ENCODE peak calls at places on chromosomes 13 and 19, in seven cellular contexts. V is iPS DF 6.9; M is MM.1S; H is left ventricle myocardium inferior; P is CD4-positive, alpha-beta memory T cell; A is transverse colon; D is heart left ventricle. R is an unnamed sample. For H3K36me3 and H3K4me1, the result is how much of the 10 kb centered on the place peaks cover.

GRCh38 chr13:29621401-29621800 is 25.9 kb upstream of the SLC7A1 start:
- DNase-seq in A (no peak), M (no peak), V (no peak), D (no peak), P (no peak), H (no peak), R (peak)

GRCh38 chr19:43446746-43447489 is 18.5 kb downstream of the LYPD3 start:
- DNase-seq in P (peak), V (no peak), D (peak), M (peak), A (peak), H (peak), R (peak)

GRCh38 chr19:19223060-19223459 is 11.3 kb downstream of the NCAN start:
- DNase-seq in H (no peak), D (no peak), A (no peak), V (no peak), P (no peak), M (no peak), R (no peak)

GRCh38 chr19:45769821-45770191 is 754 bp upstream of the SIX5 start:
- DNase-seq in H (no peak), A (peak), D (peak), P (no peak), V (no peak), M (peak), R (peak)

GRCh38 chr19:45607071-45608029 is 5.3 kb upstream of the GPR4 start:
- DNase-seq in M (no peak), H (peak), A (peak), P (peak), D (peak), V (peak), R (peak)

GRCh38 chr13:68927387-68928026 is 1180.1 kb upstream of the ATXN8OS start:
- DNase-seq in A (peak), H (no peak), D (no peak), M (peak), P (no peak), V (peak), R (no peak)

GRCh38 chr13:45769072-45769471 is 67.0 kb downstream of the CBY2 start:
- DNase-seq in D (no peak), H (no peak), A (no peak), V (peak), P (no peak), M (no peak), R (no peak)

GRCh38 chr19:45577111-45577905 is 7.3 kb downstream of the OPA3 start:
- DNase-seq in M (no peak), P (no peak), D (peak), H (peak), A (peak), V (no peak), R (peak)

GRCh38 chr13:71867101-71867814 is at the start of gene DACH1:
- DNase-seq in D (peak), H (peak), V (no peak), A (peak), P (no peak), M (peak), R (peak)

GRCh38 chr13:72506706-72507105 is 220.7 kb downstream of the MZT1 start:
- DNase-seq in V (no peak), M (no peak), H (no peak), D (no peak), P (no peak), A (no peak), R (no peak)

GRCh38 chr19:44050740-44051653 is 839 bp upstream of the ZNF223 start:
- DNase-seq in M (no peak), A (peak), P (no peak), D (no peak), V (no peak), H (no peak), R (peak)

GRCh38 chr19:19131989-19132388 is 6.3 kb downstream of the TMEM161A start:
- DNase-seq in D (no peak), V (no peak), M (no peak), A (no peak), H (no peak), P (no peak), R (no peak)

GRCh38 chr19:56748443-56748842 is 76.9 kb upstream of the ZNF835 start:
- DNase-seq in P (no peak), V (no peak), M (no peak), D (no peak), H (no peak), A (no peak), R (peak)

GRCh38 chr13:111632906-111633305 is 312.5 kb downstream of the TEX29 start:
- DNase-seq in M (no peak), V (peak), H (no peak), D (no peak), P (no peak), A (no peak), R (no peak)

GRCh38 chr19:55196803-55197202 is 12.5 kb downstream of the PTPRH start:
- DNase-seq in M (no peak), H (no peak), D (no peak), A (no peak), P (no peak), V (no peak), R (no peak)

GRCh38 chr19:51687791-51688664 is 5.1 kb upstream of the SPACA6 start:
- DNase-seq in P (no peak), M (no peak), A (peak), V (peak), H (peak), D (peak), R (peak)

GRCh38 chr19:13120817-13121216 is 2.8 kb downstream of the NACC1 start:
- DNase-seq in P (no peak), V (no peak), D (no peak), A (no peak), H (no peak), M (no peak), R (peak)

GRCh38 chr19:4208385-4209094 is 20.8 kb upstream of the EBI3 start:
- DNase-seq in V (no peak), M (peak), H (no peak), A (peak), D (no peak), P (no peak), R (no peak)

GRCh38 chr13:62799931-62800436 is 1384.3 kb upstream of the PCDH20 start:
- DNase-seq in M (no peak), H (no peak), A (no peak), P (no peak), V (no peak), D (no peak), R (no peak)

GRCh38 chr19:662207-662961 is 630 bp downstream of the RNF126 start:
- DNase-seq in A (peak), H (no peak), M (peak), P (peak), V (no peak), D (peak), R (peak)

GRCh38 chr19:58330458-58330857 is 3.7 kb downstream of the ZSCAN22 start:
- DNase-seq in V (no peak), H (no peak), P (no peak), A (no peak), D (no peak), M (no peak), R (peak)

GRCh38 chr19:55179570-55180484 is at the start of gene SYT5:
- DNase-seq in H (peak), D (peak), M (peak), V (no peak), P (peak), A (peak), R (peak)

GRCh38 chr19:4507804-4508203 is 10.5 kb downstream of the PLIN4 start:
- DNase-seq in M (no peak), V (no peak), H (no peak), P (no peak), A (no peak), D (no peak), R (no peak)

GRCh38 chr19:7200739-7201138 is 93.5 kb downstream of the INSR start:
- DNase-seq in A (no peak), V (no peak), H (no peak), P (no peak), D (no peak), M (no peak), R (no peak)

GRCh38 chr13:33279898-33280549 is 5.5 kb downstream of the STARD13 start:
- DNase-seq in P (no peak), A (no peak), V (no peak), M (no peak), H (no peak), D (no peak), R (peak)

GRCh38 chr13:94656766-94657165 is 55.1 kb downstream of the GPR180 start:
- DNase-seq in V (no peak), P (no peak), H (no peak), A (no peak), D (no peak), M (peak), R (peak)

GRCh38 chr19:48470281-48470680 is 1.1 kb downstream of the CYTH2 start:
- DNase-seq in D (peak), V (no peak), P (no peak), H (no peak), M (no peak), A (no peak), R (no peak)

GRCh38 chr13:29496241-29496712 is 99.2 kb downstream of the SLC7A1 start:
- DNase-seq in V (no peak), M (no peak), H (peak), D (peak), A (no peak), P (no peak), R (no peak)

GRCh38 chr19:37329686-37330085 is 41.2 kb upstream of the ZNF527 start:
- DNase-seq in H (no peak), V (no peak), D (no peak), M (no peak), A (no peak), P (no peak), R (no peak)

GRCh38 chr13:23506071-23506820 is 64.0 kb upstream of the TNFRSF19 start:
- DNase-seq in V (no peak), P (no peak), D (peak), M (no peak), H (no peak), A (no peak), R (peak)

GRCh38 chr13:27006519-27007161 is 165.0 kb downstream of the USP12 start:
- DNase-seq in D (no peak), M (no peak), H (no peak), V (no peak), P (no peak), A (peak), R (peak)

GRCh38 chr19:18483119-18483518 is 38.8 kb downstream of the ELL start:
- DNase-seq in A (no peak), V (no peak), P (no peak), M (no peak), D (no peak), H (no peak), R (no peak)

GRCh38 chr19:34244611-34245299 is 9.6 kb upstream of the GARRE1 start:
- DNase-seq in A (no peak), V (no peak), H (no peak), D (peak), P (no peak), M (no peak), R (no peak)

GRCh38 chr13:87754097-87754496 is 82.9 kb downstream of the SLITRK5 start:
- DNase-seq in H (no peak), A (no peak), P (no peak), D (no peak), M (no peak), V (no peak), R (no peak)

GRCh38 chr13:36817996-36818395 is 1.0 kb upstream of the RFXAP start:
- DNase-seq in D (no peak), P (no peak), M (no peak), H (no peak), A (no peak), V (no peak), R (no peak)
- H3K4me3 ChIP-seq in D (peak), P (peak), M (no peak), H (peak), A (no peak), V (no peak), R (no peak)

GRCh38 chr13:44384778-44385177 is 11.2 kb downstream of the SERP2 start:
- DNase-seq in A (no peak), D (no peak), P (no peak), M (no peak), H (no peak), V (no peak), R (no peak)
- H3K36me3 ChIP-seq in A (under half), D (under half), P (under half), M (under half), H (under half), V (under half), R (under half)

DNA sequence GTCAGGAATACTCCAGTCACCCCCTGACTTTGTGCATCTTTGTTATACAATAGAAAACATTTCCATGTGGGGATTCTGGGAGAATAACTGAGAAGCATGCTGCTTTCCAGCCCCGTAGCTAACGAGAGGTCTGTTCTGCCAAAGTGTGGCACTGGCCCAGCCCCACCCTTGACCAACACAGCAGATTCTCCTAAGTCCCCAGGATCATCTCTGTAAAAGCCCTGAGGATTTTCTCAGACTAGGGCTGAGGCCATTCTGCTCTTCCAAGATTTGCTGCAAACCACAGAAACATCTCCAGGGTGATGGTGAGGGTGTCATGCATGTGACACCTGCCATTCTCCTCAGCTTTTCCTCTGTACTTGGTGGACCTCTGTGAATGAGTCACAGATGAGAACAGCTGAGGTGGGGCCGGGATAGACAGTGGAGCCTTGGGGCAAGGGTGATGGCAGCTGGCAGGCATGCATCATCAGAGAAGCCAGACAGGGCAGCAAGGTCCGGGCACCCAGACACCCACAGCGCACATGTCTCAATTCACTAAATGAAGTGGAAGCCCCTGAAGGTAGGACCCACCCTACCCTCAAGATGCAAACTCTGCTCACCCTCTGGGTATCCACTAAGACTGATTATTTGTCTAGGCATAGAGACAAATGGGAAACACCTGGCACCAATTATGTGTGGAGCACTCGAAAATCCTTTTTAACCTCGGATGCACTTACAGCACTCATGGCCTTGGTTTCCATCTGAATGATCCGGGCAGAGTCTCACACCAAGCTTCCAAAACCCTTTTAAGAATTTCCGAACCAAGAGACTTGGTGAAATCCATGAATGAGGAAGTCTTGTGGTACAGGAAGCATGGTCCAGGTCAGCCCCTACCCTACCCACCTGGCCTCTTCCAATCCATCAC is 20.1 kb upstream of the DOCK9 start:
- DNase-seq in V (no peak), D (no peak), H (no peak), A (no peak), P (no peak), M (no peak), R (peak)
- H3K4me1 ChIP-seq in V (under half), D (under half), H (half or more), A (under half), P (half or more), M (under half), R (under half)

GRCh38 chr19:2050349-2050990 is 574 bp downstream of the MKNK2 start:
- DNase-seq in M (no peak), A (no peak), D (no peak), H (no peak), V (no peak), P (peak), R (no peak)

GRCh38 chr19:2050991-2051770 is at the start of gene MKNK2:
- DNase-seq in H (peak), D (peak), P (peak), M (peak), V (no peak), A (peak), R (peak)

GRCh38 chr19:2049741-2050348 is 1.2 kb downstream of the MKNK2 start:
- DNase-seq in H (peak), A (peak), D (peak), V (no peak), M (peak), P (peak), R (peak)

GRCh38 chr19:2053601-2054389 is 2.8 kb upstream of the MKNK2 start:
- DNase-seq in H (peak), A (peak), D (peak), M (no peak), P (no peak), V (no peak), R (no peak)

GRCh38 chr19:2051771-2052704 is 994 bp upstream of the MKNK2 start:
- DNase-seq in A (peak), M (no peak), D (peak), H (peak), V (no peak), P (peak), R (no peak)
- H3K4me3 ChIP-seq in A (peak), M (peak), D (peak), H (peak), V (no peak), P (peak), R (peak)

DNA sequence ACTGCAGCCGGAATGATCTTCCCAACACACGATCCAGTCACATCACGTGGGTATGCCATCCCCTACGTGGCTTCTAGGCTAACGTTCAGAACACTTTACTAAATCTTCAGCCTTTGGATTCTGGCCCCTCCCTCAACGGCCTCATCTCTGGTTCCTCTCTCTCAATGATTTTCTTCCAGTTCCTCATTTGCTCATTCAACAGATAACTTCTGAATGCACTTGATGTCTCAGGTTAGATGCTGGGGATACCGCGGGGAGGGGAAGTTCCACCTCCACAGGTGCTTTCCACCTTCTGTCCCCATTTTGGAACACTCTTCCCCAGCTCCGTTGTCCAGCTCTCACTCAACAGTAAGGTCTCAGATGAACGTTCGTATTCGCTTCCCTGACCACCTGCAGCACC is 66.1 kb downstream of the ATP7B start:
- DNase-seq in V (no peak), P (no peak), M (no peak), H (no peak), D (no peak), A (no peak), R (no peak)
- H3K36me3 ChIP-seq in V (under half), P (under half), M (under half), H (half or more), D (half or more), A (under half), R (under half)

GRCh38 chr13:113792821-113793717 is 34.0 kb downstream of the TMEM255B start:
- DNase-seq in A (peak), P (no peak), H (no peak), D (no peak), V (no peak), M (no peak), R (no peak)

GRCh38 chr13:113792236-113792770 is 33.3 kb downstream of the TMEM255B start:
- DNase-seq in P (no peak), A (no peak), M (no peak), H (no peak), D (no peak), V (no peak), R (no peak)

GRCh38 chr13:113791226-113791625 is 32.2 kb downstream of the TMEM255B start:
- DNase-seq in H (no peak), M (no peak), A (no peak), P (no peak), D (no peak), V (no peak), R (no peak)

GRCh38 chr13:113793718-113794085 is 34.7 kb downstream of the TMEM255B start:
- DNase-seq in A (no peak), H (no peak), P (no peak), M (no peak), D (no peak), V (no peak), R (no peak)

GRCh38 chr13:113791761-113792160 is 32.7 kb downstream of the TMEM255B start:
- DNase-seq in D (no peak), V (no peak), A (no peak), H (no peak), P (no peak), M (no peak), R (no peak)
- H3K4me1 ChIP-seq in D (under half), V (under half), A (under half), H (under half), P (under half), M (under half), R (under half)

DNA sequence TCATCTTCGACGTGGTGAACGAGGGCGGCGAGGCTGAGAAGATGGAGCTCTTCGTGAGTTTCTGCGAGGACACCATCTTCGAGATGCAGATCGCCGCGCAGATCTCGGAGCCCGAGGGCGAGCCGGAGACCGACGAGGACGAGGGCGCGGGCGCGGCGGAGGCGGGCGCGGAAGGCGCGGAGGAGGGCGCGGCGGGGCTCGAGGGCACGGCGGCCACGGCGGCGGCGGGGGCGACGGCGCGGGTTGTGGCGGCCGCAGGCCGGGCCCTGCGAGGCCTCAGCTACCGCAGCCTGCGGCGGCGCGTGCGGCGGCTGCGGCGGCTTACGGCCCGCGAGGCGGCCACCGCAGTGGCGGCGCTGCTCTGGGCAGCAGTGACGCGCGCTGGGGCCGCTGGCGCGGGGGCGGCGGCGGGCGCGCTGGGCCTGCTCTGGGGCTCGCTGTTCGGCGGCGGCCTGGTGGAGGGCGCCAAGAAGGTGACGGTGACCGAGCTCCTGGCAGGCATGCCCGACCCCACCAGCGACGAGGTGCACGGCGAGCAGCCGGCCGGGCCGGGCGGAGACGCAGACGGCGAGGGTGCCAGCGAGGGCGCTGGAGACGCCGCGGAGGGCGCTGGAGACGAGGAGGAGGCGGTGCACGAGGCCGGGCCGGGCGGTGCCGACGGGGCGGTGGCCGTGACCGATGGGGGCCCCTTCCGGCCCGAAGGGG is 52.6 kb downstream of the MAP4K1 start:
- DNase-seq in A (no peak), P (peak), V (no peak), M (no peak), D (no peak), H (no peak), R (peak)
- H3K4me3 ChIP-seq in A (peak), P (no peak), V (peak), M (no peak), D (peak), H (peak), R (no peak)

GRCh38 chr19:41195675-41196497 is 2.9 kb downstream of the CYP2S1 start:
- DNase-seq in P (no peak), D (no peak), V (no peak), M (no peak), H (no peak), A (no peak), R (no peak)
- H3K36me3 ChIP-seq in P (under half), D (under half), V (under half), M (under half), H (under half), A (under half), R (under half)

GRCh38 chr13:44304433-44304725 is 69.2 kb upstream of the SERP2 start:
- DNase-seq in A (no peak), V (no peak), D (no peak), M (no peak), H (no peak), P (no peak), R (no peak)
- H3K4me1 ChIP-seq in A (under half), V (under half), D (under half), M (under half), H (half or more), P (under half), R (under half)